ENCODE peak calls at places on chromosomes 12 and 14, in six cellular contexts. A is mesendoderm, L is Right ventricle myocardium superior, Y is esophagus squamous epithelium, E is LoVo, S is mucosa of descending colon. B is an unnamed sample.

GRCh38 chr12:123115409-123116111 is 35.3 kb downstream of the PITPNM2 start:
- DNase-seq in E (no peak), S (no peak), Y (no peak), A (no peak), L (peak; percentile 74), B (no peak)

GRCh38 chr12:96912261-96912660 is 5.2 kb downstream of the NEDD1 start:
- DNase-seq in A (no peak), S (no peak), Y (no peak), E (no peak), L (no peak), B (no peak)

GRCh38 chr12:130702966-130703732 is 12.9 kb downstream of the RIMBP2 start:
- DNase-seq in L (no peak), A (no peak), E (no peak), S (no peak), Y (no peak), B (peak; percentile 19)

GRCh38 chr14:92645841-92646478 is 102.5 kb downstream of the LGMN start:
- DNase-seq in E (no peak), S (no peak), A (no peak), Y (no peak), L (no peak), B (peak; percentile 84)

GRCh38 chr12:100058482-100059029 is 73.8 kb upstream of the ANKS1B start:
- DNase-seq in L (no peak), Y (no peak), E (no peak), A (peak; percentile 11), S (no peak), B (peak; percentile 96)

GRCh38 chr12:92593734-92594402 is 108.9 kb upstream of the PLEKHG7 start:
- DNase-seq in Y (no peak), L (peak; percentile 33), E (no peak), A (peak; percentile 32), S (no peak), B (peak; percentile 32)

GRCh38 chr14:63474844-63475243 is 68.3 kb downstream of the PPP2R5E start:
- DNase-seq in L (no peak), Y (no peak), S (no peak), E (no peak), A (no peak), B (no peak)

GRCh38 chr12:49195734-49196133 is 6.9 kb upstream of the TUBA1A start:
- DNase-seq in L (no peak), E (no peak), Y (no peak), A (no peak), S (no peak), B (no peak)

GRCh38 chr12:14454098-14454907 is 88.8 kb downstream of the ATF7IP start:
- DNase-seq in L (no peak), E (peak; percentile 22), S (no peak), A (peak; percentile 96), Y (no peak), B (peak; percentile 19)

GRCh38 chr14:62117718-62118164 is 355.5 kb downstream of the SNAPC1 start:
- DNase-seq in Y (no peak), L (no peak), S (no peak), A (no peak), E (no peak), B (peak; percentile 5)

GRCh38 chr12:22374499-22374898 is 40.0 kb upstream of the ST8SIA1 start:
- DNase-seq in L (no peak), Y (no peak), S (no peak), E (no peak), A (no peak), B (no peak)

GRCh38 chr12:116463366-116463765 is 95.8 kb upstream of the MAP1LC3B2 start:
- DNase-seq in E (no peak), S (no peak), L (no peak), A (no peak), Y (no peak), B (no peak)

GRCh38 chr14:21109377-21110260 is 8.8 kb downstream of the TMEM253 start:
- DNase-seq in E (no peak), L (no peak), S (no peak), Y (no peak), A (peak; percentile 79), B (no peak)

GRCh38 chr14:95515523-95516517 is 630 bp downstream of the SYNE3 start:
- DNase-seq in A (peak; percentile 79), E (peak; percentile 69), S (peak; percentile 84), Y (no peak), L (peak; percentile 86), B (peak; percentile 72)

GRCh38 chr14:88934231-88934898 is 109.9 kb downstream of the TTC8 start:
- DNase-seq in S (no peak), L (no peak), Y (no peak), E (no peak), A (no peak), B (no peak)

GRCh38 chr12:119621878-119622277 is 28.3 kb downstream of the TMEM233 start:
- DNase-seq in L (no peak), E (no peak), A (no peak), S (no peak), Y (no peak), B (no peak)

GRCh38 chr14:93219103-93219726 is 12.2 kb downstream of the UBR7 start:
- DNase-seq in A (peak; percentile 73), S (no peak), L (no peak), E (peak; percentile 45), Y (no peak), B (peak; percentile 48)

GRCh38 chr12:111166779-111167540 is 201.9 kb downstream of the PHETA1 start:
- DNase-seq in S (peak; percentile 34), E (no peak), A (no peak), Y (no peak), L (peak; percentile 83), B (no peak)

GRCh38 chr12:11662369-11662768 is 12.9 kb downstream of the ETV6 start:
- DNase-seq in Y (no peak), L (no peak), A (no peak), S (no peak), E (no peak), B (no peak)

GRCh38 chr12:42981379-42981778 is 391.8 kb upstream of the PRICKLE1 start:
- DNase-seq in L (no peak), E (no peak), Y (no peak), S (no peak), A (peak; percentile 64), B (peak; percentile 11)

GRCh38 chr12:62866451-62867082 is 68.4 kb downstream of the PPM1H start:
- DNase-seq in S (no peak), L (no peak), E (peak; percentile 77), Y (no peak), A (peak; percentile 95), B (peak; percentile 89)

GRCh38 chr14:100076133-100076532 is 10.9 kb downstream of the EVL start:
- DNase-seq in E (no peak), A (peak; percentile 94), S (no peak), L (peak; percentile 59), Y (no peak), B (peak; percentile 85)

GRCh38 chr12:48486261-48486660 is 4.0 kb downstream of the C12orf54 start:
- DNase-seq in A (no peak), L (no peak), E (no peak), Y (no peak), S (no peak), B (no peak)

GRCh38 chr14:31449971-31450610 is 7.2 kb downstream of the DTD2 start:
- DNase-seq in E (no peak), L (no peak), S (no peak), Y (no peak), A (peak; percentile 27), B (peak; percentile 28)

GRCh38 chr12:90024261-90024660 is 315.6 kb upstream of the ATP2B1 start:
- DNase-seq in S (no peak), A (no peak), Y (no peak), L (no peak), E (no peak), B (peak; percentile 81)

GRCh38 chr12:42893196-42893595 is 303.6 kb upstream of the PRICKLE1 start:
- DNase-seq in S (no peak), Y (no peak), A (no peak), L (no peak), E (no peak), B (no peak)

GRCh38 chr12:3214508-3215365 is 137.6 kb downstream of the TSPAN9 start:
- DNase-seq in S (no peak), E (no peak), L (no peak), A (peak; percentile 85), Y (no peak), B (no peak)

GRCh38 chr12:68367903-68368302 is 35.7 kb upstream of the MDM1 start:
- DNase-seq in A (peak; percentile 52), E (no peak), S (no peak), L (no peak), Y (no peak), B (peak; percentile 36)

GRCh38 chr14:70663707-70664179 is 22.0 kb downstream of the TTC9 start:
- DNase-seq in L (no peak), A (no peak), S (no peak), Y (no peak), E (no peak), B (no peak)

GRCh38 chr14:105876829-105877228 is 350.4 kb downstream of the TMEM121 start:
- DNase-seq in L (peak; percentile 12), Y (no peak), E (no peak), S (no peak), A (no peak), B (no peak)

GRCh38 chr14:73472182-73473114 is 14.1 kb upstream of the NUMB start:
- DNase-seq in L (no peak), Y (no peak), A (peak; percentile 76), S (no peak), E (peak; percentile 75), B (peak; percentile 90)

GRCh38 chr14:90519262-90519920 is 122.6 kb downstream of the CALM1 start:
- DNase-seq in L (no peak), S (no peak), Y (no peak), E (no peak), A (no peak), B (no peak)

GRCh38 chr14:65156568-65157366 is 54.5 kb upstream of the MAX start:
- DNase-seq in Y (no peak), E (no peak), L (peak; percentile 59), A (no peak), S (no peak), B (no peak)

GRCh38 chr12:848519-849191 is 96.3 kb downstream of the WNK1 start:
- DNase-seq in S (no peak), A (no peak), E (no peak), L (no peak), Y (no peak), B (no peak)